ENCODE peak calls at places on chromosomes 16 and 17, in six cellular contexts. Y is breast epithelium, K is HL-60, E is transverse colon, L is prostate gland, H is sigmoid colon. A is an unnamed sample.

GRCh38 chr16:10729649-10730048 is 14.0 kb upstream of the NUBP1 start:
- DNase-seq in Y (peak; percentile 57), K (no peak), E (peak; percentile 21), L (peak; percentile 62), H (no peak), A (no peak)

GRCh38 chr16:26569793-26570192 is 496.9 kb upstream of the C16orf82 start:
- DNase-seq in Y (no peak), K (peak; percentile 8), E (no peak), L (no peak), H (no peak), A (no peak)

GRCh38 chr17:40547079-40547784 is 18.0 kb downstream of the CCR7 start:
- DNase-seq in Y (peak; percentile 88), K (peak; percentile 59), E (peak; percentile 13), L (peak; percentile 90), H (peak; percentile 65), A (no peak)

GRCh38 chr17:47967607-47968252 is 3.2 kb upstream of the CDK5RAP3 start:
- DNase-seq in Y (no peak), K (no peak), E (peak; percentile 60), L (no peak), H (no peak), A (no peak)

GRCh38 chr16:29126057-29126494 is 141.2 kb downstream of the LAT start:
- DNase-seq in Y (no peak), K (peak; percentile 86), E (no peak), L (no peak), H (no peak), A (no peak)

GRCh38 chr17:9158545-9159452 is 137.5 kb downstream of the NTN1 start:
- DNase-seq in Y (no peak), K (no peak), E (no peak), L (no peak), H (peak; percentile 75), A (no peak)

GRCh38 chr17:32445075-32445427 is 741 bp downstream of the PSMD11 start:
- DNase-seq in Y (no peak), K (peak; percentile 36), E (peak; percentile 51), L (peak; percentile 15), H (peak; percentile 66), A (no peak)

GRCh38 chr17:80415626-80416042 is 667 bp downstream of the ENDOV start:
- DNase-seq in Y (peak; percentile 29), K (no peak), E (no peak), L (no peak), H (no peak), A (no peak)

GRCh38 chr17:48633266-48633816 is 7.2 kb upstream of the HOXB9 start:
- DNase-seq in Y (no peak), K (no peak), E (no peak), L (no peak), H (peak; percentile 51), A (no peak)

GRCh38 chr17:68993112-68993511 is 37.9 kb upstream of the ABCA8 start:
- DNase-seq in Y (no peak), K (no peak), E (no peak), L (no peak), H (no peak), A (no peak)

GRCh38 chr16:64416232-64417010 is 705.4 kb downstream of the CDH11 start:
- DNase-seq in Y (no peak), K (no peak), E (no peak), L (no peak), H (no peak), A (no peak)

GRCh38 chr16:56632160-56632847 is at the start of gene MT1M:
- DNase-seq in Y (no peak), K (no peak), E (peak; percentile 43), L (peak; percentile 39), H (peak; percentile 83), A (no peak)

GRCh38 chr16:11796227-11797165 is 562 bp downstream of the ZC3H7A start:
- DNase-seq in Y (peak; percentile 55), K (peak; percentile 15), E (peak; percentile 68), L (peak; percentile 62), H (peak; percentile 87), A (no peak)

GRCh38 chr16:74468807-74469511 is 47.7 kb upstream of the CLEC18B start:
- DNase-seq in Y (no peak), K (no peak), E (no peak), L (no peak), H (no peak), A (no peak)

GRCh38 chr17:15171433-15172047 is 93.6 kb downstream of the PMP22 start:
- DNase-seq in Y (peak; percentile 22), K (peak; percentile 42), E (peak; percentile 42), L (peak; percentile 33), H (peak; percentile 68), A (no peak)

GRCh38 chr16:65989861-65990260 is 376.6 kb upstream of the CDH5 start:
- DNase-seq in Y (no peak), K (no peak), E (no peak), L (no peak), H (no peak), A (no peak)

GRCh38 chr16:88633684-88634140 is 4.7 kb upstream of the IL17C start:
- DNase-seq in Y (no peak), K (peak; percentile 28), E (peak; percentile 60), L (no peak), H (no peak), A (no peak)

DNA sequence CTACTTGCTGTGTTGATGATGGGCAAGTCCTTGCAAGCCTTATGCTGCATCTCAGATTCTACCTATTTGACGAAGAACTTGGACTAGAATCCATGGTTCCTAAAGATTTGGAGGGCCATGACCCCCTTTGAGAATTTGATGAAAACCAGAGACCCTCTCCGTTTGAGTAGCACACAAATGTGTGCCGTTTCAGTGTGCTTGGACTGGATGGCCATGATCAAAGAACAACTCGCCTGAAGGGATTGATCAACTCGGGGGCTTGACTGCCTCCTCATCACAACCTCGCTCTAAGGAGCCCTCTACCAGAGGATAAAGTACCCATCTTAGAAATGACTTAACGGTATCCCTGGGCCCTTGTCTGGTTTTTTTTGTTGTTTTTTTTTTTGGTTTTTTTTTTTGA is 2.8 kb upstream of the ANKFY1 start:
- DNase-seq in Y (no peak), K (no peak), E (no peak), L (no peak), H (no peak), A (no peak)
- TF ChIP-seq POLR2AphosphoS5 in Y (no peak), K (no peak), E (no peak), L (no peak), H (no peak), A (no peak)

GRCh38 chr17:81978901-81979298 is 1.5 kb downstream of the ASPSCR1 start:
- DNase-seq in Y (no peak), K (no peak), E (no peak), L (no peak), H (no peak), A (no peak)
- H3K4me3 ChIP-seq in Y (no peak overlapping the region), K (no peak overlapping the region), E (no peak overlapping the region), L (no peak overlapping the region), H (no peak overlapping the region), A (no peak overlapping the region)

GRCh38 chr17:81528651-81529436 is 667 bp downstream of the FSCN2 start:
- DNase-seq in Y (no peak), K (no peak), E (no peak), L (no peak), H (no peak), A (no peak)
- TF ChIP-seq POLR2AphosphoS5 in Y (no peak), K (no peak), E (no peak), L (no peak), H (no peak), A (no peak)

DNA sequence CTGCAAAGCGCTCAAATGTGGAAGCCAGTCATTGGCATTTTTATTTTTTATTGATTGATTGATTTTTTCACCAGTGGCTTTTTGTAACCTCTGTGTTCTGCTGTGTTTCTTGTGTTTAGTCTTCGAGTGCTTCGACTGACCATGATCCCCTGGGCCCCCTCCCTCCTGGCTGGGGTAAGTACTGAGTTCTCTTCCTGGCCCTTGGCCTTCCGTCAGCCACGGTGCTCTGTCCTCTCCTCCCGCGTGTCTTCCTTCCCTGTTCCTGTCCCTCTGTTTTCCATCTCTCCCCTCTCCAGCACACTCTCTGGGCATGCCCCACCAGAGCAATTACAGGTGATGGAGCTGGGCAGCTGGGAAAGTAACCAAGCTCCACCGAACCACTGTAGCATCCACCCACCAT is 25.8 kb upstream of the CLEC18A start:
- DNase-seq in Y (no peak), K (no peak), E (no peak), L (no peak), H (no peak), A (no peak)
- H3K4me3 ChIP-seq in Y (peak overlapping the region; percentile 41), K (no peak overlapping the region), E (no peak overlapping the region), L (no peak overlapping the region), H (no peak overlapping the region), A (peak overlapping the region; percentile 28)

DNA sequence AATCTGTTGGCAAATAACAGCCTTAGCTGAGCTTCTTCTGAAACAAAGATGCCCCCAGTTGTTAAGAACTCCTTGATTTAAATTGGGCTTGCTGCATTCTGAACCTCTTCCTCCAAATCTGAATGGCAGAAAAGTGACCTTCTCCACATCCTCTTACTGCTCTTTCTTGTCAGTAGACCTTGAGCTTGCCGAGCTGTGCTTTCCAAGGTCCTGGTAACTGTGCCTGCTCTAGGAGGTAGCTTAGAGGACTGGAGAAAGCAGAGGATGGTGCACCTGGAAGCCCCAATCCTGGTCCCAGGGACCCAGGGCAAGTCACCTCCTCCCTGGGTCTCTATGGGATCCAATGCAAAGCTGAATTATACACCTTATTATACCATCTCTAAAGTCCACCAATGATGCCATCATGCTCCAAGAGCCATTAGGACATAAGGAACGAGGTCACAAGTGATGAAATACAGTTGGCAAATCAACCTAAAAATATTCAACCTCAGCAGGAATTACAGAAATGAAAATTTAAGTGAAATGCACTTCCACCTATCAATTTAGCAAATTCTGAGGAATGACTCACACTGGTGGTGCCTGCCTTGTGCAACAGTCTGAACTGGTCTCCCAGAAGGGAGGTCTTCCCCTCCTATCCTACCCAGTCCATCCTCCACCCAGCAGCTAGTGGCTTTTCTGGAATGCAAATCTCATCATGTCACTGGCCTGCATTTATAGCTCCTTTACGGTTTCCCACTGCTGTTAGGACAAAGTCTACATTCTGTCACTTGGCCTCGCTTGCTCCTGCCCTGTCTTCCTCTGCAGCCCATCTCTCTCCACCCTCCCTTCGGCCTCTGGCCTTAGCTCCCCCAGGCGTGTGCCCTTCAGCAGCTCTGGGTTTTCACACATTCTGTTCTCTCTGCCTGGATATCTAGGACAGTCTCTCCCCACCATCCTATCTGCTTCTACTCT is 36.6 kb downstream of the TOM1L2 start:
- DNase-seq in Y (no peak), K (peak; percentile 1), E (peak; percentile 53), L (no peak), H (peak; percentile 75), A (no peak)
- TF ChIP-seq POLR2AphosphoS5 in Y (no peak), K (no peak), E (no peak), L (no peak), H (no peak), A (peak; percentile 23)

GRCh38 chr17:82863646-82863940 is 23.8 kb upstream of the ZNF750 start:
- DNase-seq in Y (no peak), K (no peak), E (no peak), L (no peak), H (no peak), A (no peak)
- H3K4me3 ChIP-seq in Y (no peak overlapping the region), K (no peak overlapping the region), E (no peak overlapping the region), L (no peak overlapping the region), H (no peak overlapping the region), A (no peak overlapping the region)